ENCODE peak calls at places on chromosome 20, in eight cellular contexts. X is glutamatergic neuron, Z is heart left ventricle, M is suprapubic skin, R is neural progenitor cell, I is K562, E is brain microvascular endothelial cell, Y is mesothelial cell of epicardium. N is an unnamed sample.

GRCh38 chr20:53149184-53149651 is 177.1 kb downstream of the TSHZ2 start:
- DNase-seq in X (no peak), Z (no peak), M (no peak), R (no peak), I (no peak), E (no peak), Y (no peak), N (no peak)

GRCh38 chr20:59816146-59816743 is 117.2 kb downstream of the SYCP2 start:
- DNase-seq in X (no peak), Z (no peak), M (no peak), R (no peak), I (no peak), E (no peak), Y (peak), N (no peak)

GRCh38 chr20:49700411-49701185 is 13.1 kb downstream of the B4GALT5 start:
- DNase-seq in X (no peak), Z (no peak), M (no peak), R (no peak), I (peak), E (peak), Y (no peak), N (no peak)

GRCh38 chr20:58054744-58055373 is 173.6 kb downstream of the ANKRD60 start:
- DNase-seq in X (peak), Z (no peak), M (peak), R (peak), I (no peak), E (no peak), Y (no peak), N (no peak)

GRCh38 chr20:61748376-61748775 is 317.3 kb downstream of the TAF4 start:
- DNase-seq in X (no peak), Z (no peak), M (no peak), R (no peak), I (no peak), E (no peak), Y (no peak), N (no peak)

GRCh38 chr20:16898433-16898832 is 150.3 kb downstream of the OTOR start:
- DNase-seq in X (no peak), Z (no peak), M (no peak), R (no peak), I (no peak), E (peak), Y (no peak), N (no peak)

GRCh38 chr20:62766071-62766450 is 30.2 kb upstream of the MRGBP start:
- DNase-seq in X (peak), Z (peak), M (no peak), R (no peak), I (no peak), E (no peak), Y (no peak), N (no peak)

GRCh38 chr20:57498425-57499400 is 26.2 kb downstream of the CTCFL start:
- DNase-seq in X (no peak), Z (no peak), M (peak), R (peak), I (no peak), E (peak), Y (no peak), N (no peak)

GRCh38 chr20:44861547-44862006 is 23.9 kb upstream of the YWHAB start:
- DNase-seq in X (no peak), Z (peak), M (no peak), R (no peak), I (no peak), E (peak), Y (no peak), N (no peak)

GRCh38 chr20:41047279-41047974 is 18.8 kb downstream of the TOP1 start:
- DNase-seq in X (no peak), Z (no peak), M (no peak), R (peak), I (no peak), E (no peak), Y (no peak), N (no peak)

GRCh38 chr20:1418335-1418734 is 25.5 kb upstream of the FKBP1A start:
- DNase-seq in X (no peak), Z (no peak), M (no peak), R (no peak), I (no peak), E (no peak), Y (no peak), N (no peak)

GRCh38 chr20:41030536-41031242 is 2.1 kb downstream of the TOP1 start:
- DNase-seq in X (no peak), Z (no peak), M (no peak), R (no peak), I (no peak), E (no peak), Y (no peak), N (no peak)

GRCh38 chr20:59620860-59621485 is 16.6 kb downstream of the PHACTR3 start:
- DNase-seq in X (no peak), Z (no peak), M (no peak), R (no peak), I (no peak), E (no peak), Y (no peak), N (no peak)

GRCh38 chr20:52649727-52650126 is 322.4 kb upstream of the TSHZ2 start:
- DNase-seq in X (no peak), Z (no peak), M (no peak), R (no peak), I (no peak), E (no peak), Y (no peak), N (no peak)

GRCh38 chr20:32806356-32806755 is 13.4 kb upstream of the MAPRE1 start:
- DNase-seq in X (peak), Z (no peak), M (no peak), R (no peak), I (no peak), E (no peak), Y (no peak), N (no peak)

GRCh38 chr20:57211949-57212889 is 54.2 kb downstream of the BMP7 start:
- DNase-seq in X (peak), Z (peak), M (peak), R (peak), I (no peak), E (peak), Y (peak), N (no peak)

GRCh38 chr20:41339957-41340326 is 679 bp upstream of the LPIN3 start:
- DNase-seq in X (peak), Z (peak), M (peak), R (peak), I (peak), E (peak), Y (peak), N (no peak)

GRCh38 chr20:61055130-61055529 is 196.9 kb upstream of the CDH4 start:
- DNase-seq in X (no peak), Z (no peak), M (peak), R (no peak), I (no peak), E (no peak), Y (no peak), N (no peak)

GRCh38 chr20:1263853-1264252 is 2.2 kb upstream of the SNPH start:
- DNase-seq in X (no peak), Z (no peak), M (no peak), R (no peak), I (no peak), E (no peak), Y (no peak), N (no peak)

GRCh38 chr20:6654490-6655247 is 112.8 kb upstream of the BMP2 start:
- DNase-seq in X (no peak), Z (no peak), M (no peak), R (no peak), I (no peak), E (no peak), Y (no peak), N (no peak)

GRCh38 chr20:61878478-61879302 is 187.0 kb downstream of the TAF4 start:
- DNase-seq in X (no peak), Z (no peak), M (no peak), R (no peak), I (no peak), E (no peak), Y (no peak), N (no peak)

GRCh38 chr20:41572010-41572572 is 46.1 kb downstream of the CHD6 start:
- DNase-seq in X (no peak), Z (no peak), M (no peak), R (no peak), I (no peak), E (no peak), Y (no peak), N (no peak)

GRCh38 chr20:46308258-46309157 is at the start of gene CDH22:
- DNase-seq in X (peak), Z (peak), M (no peak), R (peak), I (peak), E (no peak), Y (peak), N (peak)
- TF ChIP-seq CTCF in X (peak), Z (peak), M (peak), R (peak), I (peak), E (peak), Y (peak), N (peak)

GRCh38 chr20:51452734-51453133 is 89.8 kb downstream of the NFATC2 start:
- DNase-seq in X (no peak), Z (no peak), M (no peak), R (no peak), I (no peak), E (no peak), Y (no peak), N (no peak)
- TF ChIP-seq CTCF in X (no peak), Z (no peak), M (no peak), R (no peak), I (no peak), E (no peak), Y (no peak), N (no peak)

DNA sequence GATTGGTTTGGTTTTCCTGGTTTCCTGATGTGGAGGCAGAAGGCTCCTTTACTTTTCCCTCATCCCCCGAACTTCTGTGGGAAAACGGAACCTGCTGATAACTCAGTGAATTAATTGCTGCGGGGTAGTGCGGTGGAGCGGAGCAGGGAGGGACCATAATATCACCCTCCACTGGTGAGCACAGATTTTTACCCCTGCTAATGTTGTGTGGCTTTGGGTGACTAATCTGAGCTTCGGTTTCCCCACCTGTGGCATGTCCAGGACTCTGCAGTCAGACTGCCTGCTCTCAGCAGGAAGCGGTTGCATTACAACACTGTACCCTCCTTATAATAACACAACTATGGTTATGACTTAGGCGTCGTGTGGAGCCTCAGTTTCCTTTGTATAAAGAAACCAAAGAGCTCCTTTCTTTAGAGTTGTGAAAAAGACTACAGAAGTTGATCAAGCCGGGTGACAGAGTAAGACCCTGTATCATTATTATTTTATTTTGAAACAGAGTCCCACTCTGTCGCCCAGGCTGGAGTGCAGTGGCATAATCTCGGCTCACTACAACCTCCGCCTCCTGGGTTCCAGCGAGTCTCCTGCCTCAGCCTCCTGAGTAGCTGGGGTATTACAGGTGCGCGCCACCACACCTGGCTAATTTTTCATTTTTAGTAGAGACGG is 2.2 kb upstream of the ID1 start:
- DNase-seq in X (no peak), Z (no peak), M (no peak), R (no peak), I (no peak), E (peak), Y (no peak), N (no peak)
- TF ChIP-seq CTCF in X (no peak), Z (no peak), M (no peak), R (no peak), I (no peak), E (peak), Y (no peak), N (no peak)

DNA sequence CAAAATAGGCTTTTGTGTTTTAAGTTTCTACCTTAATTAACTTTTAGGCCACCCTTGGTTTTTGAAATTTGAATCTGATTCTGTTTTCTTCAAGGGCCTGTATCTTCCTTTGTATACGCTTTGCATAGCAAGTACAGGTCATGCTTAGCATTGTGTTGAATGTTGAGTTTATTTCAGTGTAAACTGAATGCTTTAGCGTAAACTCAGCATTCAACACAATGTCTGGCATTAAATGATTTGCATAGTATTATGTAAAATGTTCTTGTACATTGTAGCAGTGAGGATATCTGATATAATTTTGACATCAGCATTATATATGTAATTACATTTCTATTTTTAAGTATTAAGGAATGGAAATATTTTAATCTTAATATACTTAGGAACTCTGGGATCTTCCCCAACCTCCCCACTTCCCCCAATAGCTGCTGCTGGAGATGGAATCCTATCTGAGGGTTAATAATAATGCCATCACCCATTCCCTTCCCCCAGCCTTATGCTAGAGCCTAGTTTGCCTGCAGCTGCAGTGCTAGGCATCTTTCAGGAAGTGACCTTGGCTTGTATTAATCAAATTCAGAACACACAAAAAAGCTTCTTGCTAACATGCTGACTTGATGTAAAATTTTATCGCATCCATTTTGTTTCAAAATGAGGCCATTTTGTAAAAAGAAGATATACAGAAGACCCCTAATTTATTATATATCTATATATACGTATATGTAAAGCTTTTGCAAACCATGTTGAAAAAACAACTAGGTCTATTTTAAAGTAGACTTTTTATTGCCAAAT is 73.1 kb downstream of the NCOA3 start:
- DNase-seq in X (no peak), Z (no peak), M (no peak), R (no peak), I (peak), E (peak), Y (no peak), N (no peak)
- TF ChIP-seq CTCF in X (no peak), Z (no peak), M (no peak), R (no peak), I (no peak), E (no peak), Y (no peak), N (no peak)

GRCh38 chr20:34875657-34876160 is 703 bp upstream of the ACSS2 start:
- DNase-seq in X (no peak), Z (no peak), M (no peak), R (no peak), I (no peak), E (no peak), Y (no peak), N (no peak)
- TF ChIP-seq CTCF in X (no peak), Z (no peak), M (no peak), R (peak), I (peak), E (peak), Y (no peak), N (no peak)

GRCh38 chr20:39222102-39222501 is 260.0 kb downstream of the DHX35 start:
- DNase-seq in X (no peak), Z (no peak), M (no peak), R (peak), I (no peak), E (no peak), Y (no peak), N (no peak)
- TF ChIP-seq CTCF in X (no peak), Z (no peak), M (no peak), R (no peak), I (no peak), E (no peak), Y (no peak), N (no peak)

DNA sequence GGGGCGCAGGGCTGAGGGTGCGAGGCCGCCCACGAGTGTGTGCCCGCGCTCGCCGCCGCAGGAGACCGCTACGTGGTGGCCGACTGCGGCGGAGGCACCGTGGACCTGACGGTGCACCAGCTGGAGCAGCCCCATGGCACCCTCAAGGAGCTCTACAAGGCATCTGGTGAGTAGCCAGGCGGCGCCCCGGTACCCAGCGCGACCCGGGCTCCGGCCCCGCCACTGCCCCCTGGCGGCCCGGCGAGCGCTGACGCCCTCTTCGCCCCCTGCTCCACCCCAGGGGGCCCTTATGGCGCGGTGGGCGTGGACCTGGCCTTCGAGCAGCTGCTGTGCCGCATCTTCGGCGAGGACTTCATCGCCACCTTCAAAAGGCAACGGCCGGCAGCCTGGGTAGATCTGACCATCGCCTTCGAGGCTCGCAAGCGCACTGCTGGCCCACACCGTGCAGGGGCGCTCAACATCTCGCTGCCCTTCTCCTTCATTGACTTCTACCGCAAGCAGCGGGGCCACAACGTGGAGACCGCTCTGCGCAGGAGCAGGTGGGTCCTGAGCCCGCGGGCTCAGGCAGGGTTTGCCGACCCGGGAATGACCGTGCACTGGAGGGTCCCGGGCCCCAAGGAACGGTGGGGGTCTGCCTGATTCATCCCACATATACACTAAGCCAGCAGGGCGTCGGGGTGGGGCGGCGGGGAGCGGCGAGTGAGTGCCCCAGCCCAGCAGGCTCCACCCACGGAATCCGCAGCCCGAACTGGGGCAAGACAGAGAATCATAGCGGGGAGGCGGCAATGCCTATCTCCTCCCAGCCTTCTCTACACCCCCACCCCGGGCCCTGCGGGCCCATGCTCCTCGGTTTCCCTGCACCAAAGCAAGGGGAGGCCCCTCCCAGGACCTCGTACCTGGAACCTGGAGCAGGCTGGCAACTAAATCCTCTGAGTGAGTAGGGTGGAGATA is 17.5 kb downstream of the HSPA12B start:
- DNase-seq in X (peak), Z (no peak), M (no peak), R (peak), I (peak), E (no peak), Y (peak), N (peak)
- TF ChIP-seq CTCF in X (peak), Z (peak), M (no peak), R (peak), I (peak), E (peak), Y (peak), N (peak)

DNA sequence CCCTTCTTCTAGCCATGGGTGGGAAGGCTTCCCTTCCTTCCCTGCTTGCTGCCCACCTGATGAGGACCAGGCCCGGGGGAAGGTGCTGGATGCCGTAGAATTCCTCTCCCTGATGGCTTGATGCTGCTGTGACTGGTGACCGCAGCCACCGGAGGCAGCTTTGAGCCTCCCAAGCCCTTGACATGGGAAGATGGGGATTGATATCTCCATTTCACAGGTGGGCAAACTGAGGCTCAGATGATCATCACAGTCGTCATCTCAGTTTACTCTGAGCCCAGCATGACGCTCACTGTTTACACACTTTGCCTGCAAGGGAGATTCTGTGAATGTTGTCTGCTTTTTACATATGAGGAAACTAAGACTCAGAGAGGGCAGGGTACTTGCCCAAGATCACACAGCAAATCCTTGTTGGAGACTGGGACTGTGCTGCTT is 43.9 kb downstream of the SRC start:
- DNase-seq in X (no peak), Z (no peak), M (no peak), R (no peak), I (no peak), E (no peak), Y (no peak), N (no peak)
- TF ChIP-seq CTCF in X (no peak), Z (no peak), M (no peak), R (no peak), I (peak), E (peak), Y (no peak), N (no peak)

DNA sequence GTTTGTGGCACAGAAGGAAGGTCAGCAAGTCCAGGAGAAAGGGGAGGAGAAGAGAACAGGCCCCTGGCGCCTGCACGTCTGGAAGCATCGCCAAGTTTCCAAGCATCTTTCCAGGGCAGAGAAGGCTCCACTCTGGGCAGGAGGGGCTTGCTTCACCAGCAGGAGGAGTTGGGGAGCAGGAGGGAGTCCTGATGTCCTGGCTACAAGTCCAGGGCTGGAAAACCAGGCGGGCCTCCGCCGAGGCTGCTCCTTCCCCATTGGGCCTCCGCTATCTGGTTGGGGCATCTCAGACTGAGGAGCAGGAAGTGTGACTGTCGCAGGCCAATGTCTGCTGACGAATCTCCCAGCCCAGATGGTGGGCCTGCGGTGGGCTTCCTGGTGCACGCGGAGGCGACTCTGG is 421.9 kb downstream of the PREX1 start:
- DNase-seq in X (no peak), Z (no peak), M (no peak), R (peak), I (peak), E (no peak), Y (no peak), N (no peak)
- TF ChIP-seq CTCF in X (no peak), Z (no peak), M (no peak), R (peak), I (no peak), E (no peak), Y (no peak), N (no peak)